ENCODE peak calls at places on chromosomes 4 and X, in five cellular contexts. R is esophagus squamous epithelium, T is cardiac fibroblast, G is hepatocyte, L is lung. Y is an unnamed sample.

GRCh38 chr4:874971-875817 is 49.3 kb upstream of the CPLX1 start:
- DNase-seq in R (no peak), T (no peak), G (no peak), L (no peak), Y (no peak)

GRCh38 chr4:3285558-3286334 is 7.1 kb upstream of the RGS12 start:
- DNase-seq in R (no peak), T (peak), G (no peak), L (no peak), Y (no peak)

GRCh38 chr4:89001647-89002518 is 55.1 kb downstream of the FAM13A start:
- DNase-seq in R (no peak), T (no peak), G (no peak), L (no peak), Y (no peak)

GRCh38 chrX:136321532-136321931 is 20.8 kb downstream of the ADGRG4 start:
- DNase-seq in R (no peak), T (no peak), G (no peak), L (no peak), Y (no peak)

GRCh38 chrX:2767631-2768455 is 16.0 kb downstream of the XG start:
- DNase-seq in R (no peak), T (peak), G (peak), L (peak), Y (no peak)

GRCh38 chr4:82639947-82640346 is 78.2 kb upstream of the TMEM150C start:
- DNase-seq in R (no peak), T (no peak), G (no peak), L (no peak), Y (no peak)

GRCh38 chrX:38959736-38960534 is 158.7 kb downstream of the MID1IP1 start:
- DNase-seq in R (no peak), T (peak), G (no peak), L (no peak), Y (no peak)

GRCh38 chr4:83436680-83437079 is 18.9 kb downstream of the HELQ start:
- DNase-seq in R (no peak), T (no peak), G (no peak), L (no peak), Y (no peak)

GRCh38 chr4:24856586-24856985 is 56.3 kb downstream of the CCDC149 start:
- DNase-seq in R (no peak), T (peak), G (no peak), L (no peak), Y (no peak)

GRCh38 chrX:54049801-54050200 is 5.5 kb upstream of the PHF8 start:
- DNase-seq in R (no peak), T (no peak), G (no peak), L (no peak), Y (no peak)

GRCh38 chr4:157803441-157804168 is 369.2 kb downstream of the GASK1B start:
- DNase-seq in R (no peak), T (no peak), G (no peak), L (no peak), Y (no peak)

GRCh38 chr4:161949941-161950725 is 213.7 kb downstream of the FSTL5 start:
- DNase-seq in R (no peak), T (no peak), G (peak), L (no peak), Y (no peak)

GRCh38 chr4:54912155-54912554 is 213.2 kb downstream of the KDR start:
- DNase-seq in R (no peak), T (no peak), G (no peak), L (no peak), Y (no peak)

GRCh38 chrX:11351375-11352295 is 58.4 kb downstream of the AMELX start:
- DNase-seq in R (no peak), T (peak), G (no peak), L (no peak), Y (no peak)

GRCh38 chrX:9529223-9529622 is 64.4 kb downstream of the TBL1X start:
- DNase-seq in R (no peak), T (no peak), G (no peak), L (no peak), Y (no peak)

GRCh38 chr4:11634283-11634682 is 205.6 kb upstream of the HS3ST1 start:
- DNase-seq in R (no peak), T (no peak), G (peak), L (no peak), Y (no peak)

GRCh38 chr4:118682928-118683327 is 2.3 kb upstream of the METTL14 start:
- DNase-seq in R (no peak), T (peak), G (peak), L (no peak), Y (no peak)

GRCh38 chrX:119067023-119067739 is 5.6 kb upstream of the CT47C1 start:
- DNase-seq in R (no peak), T (peak), G (peak), L (peak), Y (no peak)

GRCh38 chrX:19514791-19515614 is at the start of gene MAP3K15:
- DNase-seq in R (no peak), T (peak), G (peak), L (peak), Y (no peak)

GRCh38 chrX:153657161-153657560 is 10.2 kb downstream of the DUSP9 start:
- DNase-seq in R (no peak), T (no peak), G (no peak), L (no peak), Y (no peak)

GRCh38 chr4:165926307-165926706 is 53.3 kb downstream of the TLL1 start:
- DNase-seq in R (no peak), T (no peak), G (no peak), L (no peak), Y (no peak)

GRCh38 chrX:99398578-99398977 is 1011.5 kb downstream of the PCDH19 start:
- DNase-seq in R (no peak), T (no peak), G (no peak), L (no peak), Y (no peak)

GRCh38 chrX:99397879-99398278 is 1012.2 kb downstream of the PCDH19 start:
- DNase-seq in R (no peak), T (no peak), G (no peak), L (no peak), Y (no peak)

DNA sequence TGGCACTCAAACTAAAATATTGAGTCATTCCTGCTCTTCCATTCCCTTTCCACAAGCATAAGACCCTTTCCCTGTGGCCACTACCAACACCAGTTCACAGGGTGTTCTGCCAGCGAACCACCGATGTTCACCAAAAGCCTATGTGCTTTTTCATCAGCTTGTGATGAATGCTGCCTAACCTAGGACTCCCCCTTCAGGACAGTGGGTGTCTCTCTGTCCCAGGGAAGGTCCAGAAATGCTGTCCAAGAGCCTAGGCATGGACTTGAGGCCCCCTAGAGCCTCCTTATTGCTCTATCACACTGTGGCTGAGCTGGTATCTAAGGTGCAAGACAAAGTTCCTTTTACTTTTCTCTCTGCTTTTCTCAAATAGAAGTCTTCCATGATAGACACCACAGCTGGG is 1015.6 kb downstream of the PCDH19 start:
- DNase-seq in R (no peak), T (no peak), G (no peak), L (no peak), Y (no peak)
- TF ChIP-seq CTCF in R (no peak), T (no peak), G (peak), L (no peak), Y (no peak)

GRCh38 chr4:10015140-10015753 is 6.0 kb downstream of the SLC2A9 start:
- DNase-seq in R (no peak), T (peak), G (peak), L (peak), Y (no peak)
- TF ChIP-seq CTCF in R (peak), T (peak), G (peak), L (peak), Y (no peak)

GRCh38 chr4:47278631-47279030 is 184.9 kb downstream of the COMMD8 start:
- DNase-seq in R (no peak), T (no peak), G (no peak), L (no peak), Y (no peak)
- TF ChIP-seq CTCF in R (no peak), T (no peak), G (no peak), L (no peak), Y (no peak)

GRCh38 chrX:103687073-103687695 is 685 bp upstream of the MORF4L2 start:
- DNase-seq in R (peak), T (no peak), G (peak), L (peak), Y (peak)

GRCh38 chrX:103686199-103687072 is at the start of gene MORF4L2:
- DNase-seq in R (peak), T (peak), G (peak), L (peak), Y (peak)

GRCh38 chrX:103688949-103689348 is 2.5 kb upstream of the MORF4L2 start:
- DNase-seq in R (no peak), T (peak), G (peak), L (no peak), Y (no peak)

GRCh38 chrX:103685396-103685795 is 1.1 kb downstream of the MORF4L2 start:
- DNase-seq in R (no peak), T (no peak), G (peak), L (no peak), Y (no peak)

GRCh38 chrX:103687696-103688191 is 1.2 kb upstream of the MORF4L2 start:
- DNase-seq in R (no peak), T (peak), G (peak), L (peak), Y (peak)
- TF ChIP-seq CTCF in R (peak), T (peak), G (peak), L (peak), Y (no peak)

GRCh38 chr4:47839259-47839658 is 1.4 kb upstream of the CORIN start:
- DNase-seq in R (no peak), T (peak), G (peak), L (no peak), Y (no peak)
- TF ChIP-seq CTCF in R (no peak), T (peak), G (peak), L (no peak), Y (no peak)

GRCh38 chr4:13881880-13882279 is 254.4 kb upstream of the BOD1L1 start:
- DNase-seq in R (no peak), T (peak), G (no peak), L (no peak), Y (no peak)
- TF ChIP-seq CTCF in R (no peak), T (peak), G (peak), L (no peak), Y (no peak)

DNA sequence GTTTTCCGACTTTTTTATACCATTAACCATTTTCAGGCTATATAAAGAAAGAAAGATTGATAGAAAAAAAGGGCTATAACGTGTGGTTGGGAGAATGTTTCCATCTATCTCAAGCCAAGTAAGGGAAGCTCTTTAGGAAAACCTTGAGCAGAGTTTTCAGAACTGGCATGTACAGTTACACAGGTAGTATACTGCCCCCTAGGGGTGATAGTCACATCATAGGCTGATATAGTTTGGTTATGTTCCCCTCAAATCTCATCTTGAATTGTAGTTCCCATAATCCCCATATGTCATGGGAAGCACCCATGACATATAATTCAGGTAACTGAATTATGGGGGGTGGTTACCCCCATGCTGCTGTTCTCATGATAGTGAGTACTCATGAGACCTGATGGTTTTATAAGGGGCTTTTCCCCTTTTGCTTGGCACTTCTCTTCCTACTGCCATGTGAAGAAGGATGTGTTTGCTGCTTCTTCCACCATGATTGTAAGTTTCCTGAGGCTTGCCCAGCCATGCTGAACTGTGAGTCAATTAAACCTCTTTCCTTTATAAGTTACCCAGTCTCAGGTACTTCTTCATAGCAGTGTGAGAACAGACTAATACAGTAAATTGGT is 186.8 kb downstream of the TMA16 start:
- DNase-seq in R (no peak), T (peak), G (peak), L (no peak), Y (no peak)
- TF ChIP-seq CTCF in R (peak), T (peak), G (peak), L (peak), Y (no peak)

GRCh38 chr4:76905521-76905920 is 7.6 kb upstream of the SOWAHB start:
- DNase-seq in R (no peak), T (peak), G (no peak), L (no peak), Y (no peak)

GRCh38 chr4:76898385-76898692 is 395 bp upstream of the SOWAHB start:
- DNase-seq in R (no peak), T (no peak), G (no peak), L (no peak), Y (no peak)

GRCh38 chr4:76904646-76905190 is 6.8 kb upstream of the SOWAHB start:
- DNase-seq in R (no peak), T (no peak), G (no peak), L (no peak), Y (no peak)

GRCh38 chr4:76898949-76899640 is 1.2 kb upstream of the SOWAHB start:
- DNase-seq in R (no peak), T (peak), G (no peak), L (no peak), Y (no peak)

DNA sequence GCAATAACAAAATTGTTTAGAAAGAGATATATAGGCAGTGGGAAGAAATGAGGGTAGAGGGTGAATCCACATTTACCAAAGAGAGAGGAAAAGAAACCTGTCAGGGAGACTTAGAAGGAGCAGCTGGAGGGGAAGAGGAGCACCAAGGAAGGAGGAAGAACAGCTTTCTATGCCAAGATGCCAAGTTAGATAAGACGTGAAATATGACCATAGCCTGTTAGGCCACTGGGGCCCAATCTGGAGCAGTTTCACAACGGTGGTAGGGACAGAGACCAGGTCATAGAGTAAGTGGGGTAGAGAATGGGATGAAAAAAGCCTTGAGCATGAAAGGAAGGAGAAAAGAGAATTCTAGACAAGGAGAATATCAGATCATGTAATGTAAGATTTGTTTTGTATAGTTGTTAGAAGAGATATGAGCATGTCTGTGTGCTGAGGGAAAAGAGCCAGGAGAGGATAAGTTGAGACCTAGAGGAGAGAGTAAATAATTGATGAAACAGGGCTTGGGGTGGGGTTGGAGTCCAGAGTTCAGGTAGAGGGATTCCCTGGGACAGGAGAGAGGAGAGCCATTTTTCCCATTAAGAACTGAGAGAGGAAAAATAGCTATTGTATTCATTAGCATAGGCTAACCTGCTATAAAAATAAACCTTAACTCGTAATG is 4.4 kb upstream of the SOWAHB start:
- DNase-seq in R (no peak), T (no peak), G (peak), L (no peak), Y (no peak)
- TF ChIP-seq CTCF in R (no peak), T (no peak), G (no peak), L (no peak), Y (no peak)